ENCODE peak calls at places on chromosomes 11 and 22, in six cellular contexts. Q is IMR-90, J is H1, Y is mesenchymal stem cell, P is H9, R is trophoblast cell. K is an unnamed sample.

GRCh38 chr11:78460468-78460867 is 42.8 kb upstream of the GAB2 start:
- DNase-seq in Y (no peak), R (no peak), Q (peak), P (no peak), J (no peak), K (no peak)

GRCh38 chr11:127050141-127050632 is 49.6 kb upstream of the KIRREL3 start:
- DNase-seq in J (no peak), R (no peak), P (no peak), Y (no peak), Q (no peak), K (no peak)

GRCh38 chr11:23957309-23957708 is 539.5 kb upstream of the LUZP2 start:
- DNase-seq in P (no peak), R (no peak), J (no peak), Q (peak), Y (no peak), K (no peak)

GRCh38 chr22:37746366-37747089 is 49.7 kb downstream of the TRIOBP start:
- DNase-seq in Q (no peak), P (no peak), Y (no peak), R (peak), J (peak), K (peak)

GRCh38 chr11:19251577-19251976 is 10.8 kb upstream of the E2F8 start:
- DNase-seq in R (no peak), Y (no peak), J (no peak), P (no peak), Q (no peak), K (no peak)

GRCh38 chr11:133072366-133072765 is 459.9 kb downstream of the OPCML start:
- DNase-seq in Y (no peak), R (no peak), P (no peak), J (no peak), Q (no peak), K (no peak)

GRCh38 chr11:69472766-69473519 is 8.5 kb upstream of the LINC01488 start:
- DNase-seq in Q (no peak), P (no peak), R (no peak), J (no peak), Y (no peak), K (no peak)

GRCh38 chr22:26907366-26907765 is 250.0 kb downstream of the MIAT start:
- DNase-seq in R (no peak), Q (no peak), Y (no peak), P (no peak), J (no peak), K (no peak)

GRCh38 chr22:41636467-41636866 is 15.4 kb downstream of the XRCC6 start:
- DNase-seq in R (no peak), P (no peak), J (no peak), Y (no peak), Q (peak), K (no peak)

GRCh38 chr22:31229402-31230140 is 17.5 kb downstream of the LIMK2 start:
- DNase-seq in Q (peak), P (no peak), J (no peak), R (peak), Y (peak), K (no peak)

GRCh38 chr22:25153961-25154685 is 45.5 kb upstream of the CRYBB3 start:
- DNase-seq in R (no peak), Y (peak), P (no peak), Q (no peak), J (no peak), K (no peak)

GRCh38 chr22:20656902-20657836 is 116.7 kb upstream of the SERPIND1 start:
- DNase-seq in J (peak), P (peak), Q (peak), R (no peak), Y (no peak), K (no peak)

GRCh38 chr22:49913446-49913845 is 4.8 kb downstream of the ALG12 start:
- DNase-seq in Q (no peak), Y (no peak), P (no peak), R (no peak), J (no peak), K (no peak)

GRCh38 chr11:64148200-64148916 is 17.6 kb downstream of the MACROD1 start:
- DNase-seq in J (peak), R (peak), Q (peak), P (peak), Y (peak), K (peak)

GRCh38 chr11:111598546-111598945 is 3.7 kb upstream of the SIK2 start:
- DNase-seq in J (no peak), R (no peak), P (no peak), Q (peak), Y (no peak), K (no peak)

GRCh38 chr11:45754261-45754709 is 50.7 kb upstream of the SLC35C1 start:
- DNase-seq in P (no peak), Y (peak), R (peak), Q (peak), J (no peak), K (no peak)

GRCh38 chr11:62193954-62194353 is 3.9 kb downstream of the SCGB1D1 start:
- DNase-seq in Y (no peak), Q (no peak), R (peak), J (peak), P (peak), K (peak)

GRCh38 chr22:27278986-27279385 is 522.6 kb downstream of the MN1 start:
- DNase-seq in R (no peak), Y (no peak), P (no peak), Q (no peak), J (no peak), K (no peak)

GRCh38 chr11:102390667-102391449 is 43.8 kb downstream of the BIRC2 start:
- DNase-seq in Y (peak), J (peak), Q (peak), R (peak), P (peak), K (peak)

GRCh38 chr22:20449819-20450550 is 12.4 kb upstream of the SCARF2 start:
- DNase-seq in R (no peak), P (peak), J (no peak), Y (no peak), Q (no peak), K (no peak)

GRCh38 chr22:31039393-31039792 is 41.7 kb upstream of the SMTN start:
- DNase-seq in R (peak), Q (peak), Y (peak), J (no peak), P (no peak), K (no peak)

GRCh38 chr11:130069684-130070108 is at the start of gene APLP2:
- DNase-seq in P (peak), J (peak), R (peak), Q (peak), Y (peak), K (peak)
- H2AFZ ChIP-seq in P (no peak), J (peak), R (peak), Q (peak), Y (peak), K (peak)

DNA sequence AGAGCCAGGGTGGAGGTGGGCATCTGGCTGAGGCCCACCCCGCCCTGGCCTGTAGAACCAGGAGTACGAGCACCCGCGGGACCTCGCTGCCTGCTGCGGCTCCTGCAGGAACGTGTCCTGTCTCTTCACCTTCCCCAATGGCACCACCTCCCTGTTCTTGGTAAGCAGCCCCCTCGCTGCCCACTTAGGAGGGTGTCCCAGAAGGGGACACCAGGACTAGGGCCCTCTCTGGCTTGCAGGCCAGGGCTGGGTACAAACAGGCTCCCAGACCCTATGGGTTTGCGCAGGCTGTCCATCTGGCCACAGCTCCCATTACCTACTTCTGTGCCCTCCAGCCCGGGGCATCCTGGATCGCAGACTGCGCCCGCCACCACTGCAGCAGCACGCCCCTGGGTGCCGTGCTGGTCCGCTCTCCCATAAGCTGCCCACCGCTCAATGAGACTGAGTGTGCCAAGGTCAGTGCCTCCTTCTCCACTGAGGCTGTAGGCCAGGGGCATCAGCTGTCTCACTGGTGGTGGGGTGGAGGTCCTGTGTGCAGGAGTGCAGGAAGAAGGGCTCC is 77.5 kb upstream of the MYOD1 start:
- DNase-seq in Y (no peak), P (no peak), R (no peak), Q (no peak), J (no peak), K (no peak)
- H3K23ac ChIP-seq in Y (no peak), P (no peak), R (no peak), Q (no peak), J (no peak), K (no peak)

GRCh38 chr11:113272281-113272680 is 42.1 kb upstream of the TTC12 start:
- DNase-seq in R (no peak), Q (no peak), J (no peak), Y (no peak), P (no peak), K (no peak)
- H3K4ac ChIP-seq in R (no peak), Q (no peak), J (no peak), Y (no peak), P (no peak), K (no peak)

GRCh38 chr11:89487016-89487415 is 4.2 kb downstream of the NOX4 start:
- DNase-seq in Q (peak), Y (no peak), R (no peak), P (no peak), J (no peak), K (no peak)

GRCh38 chr11:89491141-89491690 is at the start of gene NOX4:
- DNase-seq in Q (peak), R (no peak), Y (peak), P (peak), J (peak), K (peak)

DNA sequence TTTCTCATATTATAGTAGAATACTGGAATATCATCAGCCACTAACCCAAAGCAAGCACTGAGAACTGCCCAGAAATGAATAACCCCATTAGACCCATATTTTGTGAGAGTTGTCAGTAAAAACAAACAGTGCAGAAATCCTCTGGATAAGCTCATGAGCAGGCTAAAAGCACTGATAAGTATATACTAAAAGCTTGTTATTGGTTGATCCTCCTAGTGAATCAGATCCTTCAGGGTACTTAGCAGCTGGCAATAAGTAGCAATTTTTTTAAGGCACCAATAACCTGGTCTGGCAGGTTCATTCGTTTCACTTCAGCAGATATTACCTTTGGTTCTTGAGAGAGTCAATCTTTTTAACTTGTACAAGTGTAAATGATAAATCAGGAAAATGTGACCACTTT is 1.2 kb downstream of the NOX4 start:
- DNase-seq in R (no peak), J (no peak), Q (peak), Y (peak), P (no peak), K (no peak)
- H2AFZ ChIP-seq in R (no peak), J (no peak), Q (no peak), Y (no peak), P (no peak), K (peak)

DNA sequence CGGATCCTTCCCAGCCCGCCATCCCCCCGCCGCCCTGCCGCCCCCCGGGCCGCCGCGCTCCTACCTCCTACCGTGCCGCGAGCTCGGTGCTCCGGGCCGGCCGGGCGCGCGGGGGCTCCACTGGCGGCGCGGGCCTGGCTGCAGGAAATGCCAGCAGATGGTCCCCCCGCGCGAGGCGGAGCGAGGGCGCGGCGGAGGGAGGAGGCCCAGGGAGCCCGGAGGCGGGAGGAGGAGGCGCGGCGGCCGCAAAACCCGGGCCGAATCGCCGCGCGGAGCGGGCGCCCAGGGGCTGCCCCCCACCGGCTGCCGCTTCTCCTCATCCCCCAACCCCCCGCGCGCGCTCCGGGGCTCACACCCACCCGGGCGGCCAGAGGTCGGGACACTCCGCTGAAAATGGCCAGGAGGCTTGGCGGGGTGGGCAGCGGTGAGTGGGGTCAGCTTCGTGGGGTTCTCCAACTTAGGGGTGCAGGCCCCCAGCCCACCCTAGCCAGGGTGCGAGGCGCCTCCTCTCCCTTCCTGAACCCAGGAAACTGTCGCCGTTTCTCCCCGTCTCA is at the start of gene OSBPL5:
- DNase-seq in J (no peak), Q (peak), P (no peak), R (peak), Y (peak), K (no peak)
- H3K23ac ChIP-seq in J (no peak), Q (peak), P (no peak), R (no peak), Y (peak), K (peak)

DNA sequence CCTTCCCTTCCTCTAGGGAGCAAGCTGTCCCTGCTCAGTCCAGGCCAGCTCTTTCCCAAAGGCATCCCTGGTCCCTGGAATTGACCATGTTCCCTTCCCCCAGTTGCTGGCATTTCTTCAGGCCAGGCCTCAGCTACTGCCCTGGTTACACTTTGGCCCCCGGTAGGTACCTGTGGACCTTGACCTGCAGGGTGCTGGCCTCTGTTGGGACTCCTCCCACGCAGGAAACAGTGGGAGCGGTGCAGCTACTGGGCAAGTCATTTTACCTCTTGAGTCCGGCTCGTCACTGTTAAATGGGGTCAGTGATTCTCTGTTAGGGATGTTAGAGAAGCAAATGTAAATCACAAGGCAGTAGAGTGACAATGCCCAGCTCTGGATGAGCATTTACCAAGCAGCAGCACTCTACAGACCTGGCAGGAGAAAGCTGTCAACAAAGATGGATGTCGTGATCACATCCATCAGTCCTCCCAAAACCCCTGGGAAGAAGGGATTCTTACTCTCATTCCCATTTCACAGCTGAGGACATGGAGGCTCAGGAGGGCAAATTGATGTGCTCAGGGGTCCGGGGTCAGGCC is 16.9 kb downstream of the MYO7A start:
- DNase-seq in Q (no peak), J (no peak), R (no peak), Y (no peak), P (no peak), K (no peak)
- H3K4ac ChIP-seq in Q (no peak), J (no peak), R (no peak), Y (no peak), P (no peak), K (no peak)

GRCh38 chr11:115939726-115940421 is 435.7 kb upstream of the CADM1 start:
- DNase-seq in P (no peak), Q (no peak), R (no peak), Y (no peak), J (no peak), K (no peak)
- H2AFZ ChIP-seq in P (no peak), Q (no peak), R (no peak), Y (no peak), J (no peak), K (no peak)

GRCh38 chr22:45227645-45228400 is 12.9 kb downstream of the KIAA0930 start:
- DNase-seq in Q (no peak), R (no peak), Y (no peak), P (peak), J (no peak), K (no peak)
- H3K23ac ChIP-seq in Q (no peak), R (no peak), Y (no peak), P (no peak), J (no peak), K (no peak)

K was measured in neuronal stem cell.